ENCODE peak calls at places on chromosomes 3 and 15, in six cellular contexts. T is RWPE1, X is SW 1271, U is iPS DF 19.7, G is non-pigmented ciliary epithelial cell, Z is G401. F is an unnamed sample.

GRCh38 chr15:62601779-62602540 is 436.9 kb upstream of the C2CD4B start:
- DNase-seq in T (no peak), X (no peak), U (no peak), G (no peak), Z (no peak), F (no peak)

GRCh38 chr3:73727117-73727802 is 102.5 kb upstream of the PDZRN3 start:
- DNase-seq in T (no peak), X (no peak), U (no peak), G (peak), Z (no peak), F (peak)

GRCh38 chr3:136171097-136171542 is 25.0 kb downstream of the MSL2 start:
- DNase-seq in T (peak), X (peak), U (no peak), G (no peak), Z (no peak), F (peak)

GRCh38 chr15:74955017-74955416 is 1.6 kb downstream of the RPP25 start:
- DNase-seq in T (no peak), X (no peak), U (no peak), G (no peak), Z (no peak), F (no peak)

GRCh38 chr3:112013058-112013783 is 14.5 kb downstream of the TAGLN3 start:
- DNase-seq in T (peak), X (peak), U (no peak), G (no peak), Z (peak), F (peak)

GRCh38 chr3:71317749-71318458 is 265.6 kb downstream of the FOXP1 start:
- DNase-seq in T (no peak), X (no peak), U (no peak), G (no peak), Z (no peak), F (no peak)

GRCh38 chr15:72195101-72195511 is 2.5 kb downstream of the GRAMD2A start:
- DNase-seq in T (no peak), X (no peak), U (no peak), G (no peak), Z (no peak), F (peak)

GRCh38 chr3:4532535-4533112 is 39.5 kb downstream of the ITPR1 start:
- DNase-seq in T (no peak), X (no peak), U (no peak), G (no peak), Z (no peak), F (no peak)